ENCODE peak calls at places on chromosomes 11 and 22, in eight cellular contexts. Z, Q, F, P, R, E, X and K are unnamed samples.

GRCh38 chr11:115965754-115966504 is 461.7 kb upstream of the CADM1 start:
- DNase-seq in Z (no peak), Q (no peak), F (no peak), P (no peak), R (no peak), E (no peak), X (no peak), K (no peak)

GRCh38 chr11:47394322-47395224 is 13.8 kb upstream of the SLC39A13 start:
- DNase-seq in Z (peak), Q (peak), F (peak), P (no peak), R (no peak), E (no peak), X (no peak), K (no peak)

GRCh38 chr22:37749223-37749622 is 52.4 kb downstream of the TRIOBP start:
- DNase-seq in Z (no peak), Q (no peak), F (no peak), P (no peak), R (no peak), E (no peak), X (no peak), K (no peak)

GRCh38 chr11:19592842-19593241 is 119.8 kb upstream of the NAV2 start:
- DNase-seq in Z (no peak), Q (no peak), F (no peak), P (no peak), R (no peak), E (no peak), X (no peak), K (no peak)

GRCh38 chr11:71079795-71080194 is 172.6 kb downstream of the SHANK2 start:
- DNase-seq in Z (no peak), Q (no peak), F (no peak), P (no peak), R (no peak), E (no peak), X (no peak), K (no peak)

GRCh38 chr11:73856001-73856663 is 20.5 kb downstream of the COA4 start:
- DNase-seq in Z (no peak), Q (no peak), F (no peak), P (no peak), R (no peak), E (no peak), X (no peak), K (no peak)

GRCh38 chr11:66082936-66083698 is 13.0 kb downstream of the PACS1 start:
- DNase-seq in Z (peak), Q (no peak), F (no peak), P (no peak), R (no peak), E (no peak), X (no peak), K (no peak)

GRCh38 chr22:42462016-42462415 is 29.8 kb upstream of the NFAM1 start:
- DNase-seq in Z (peak), Q (no peak), F (no peak), P (no peak), R (no peak), E (no peak), X (no peak), K (no peak)

GRCh38 chr11:64244966-64245365 is 1.8 kb downstream of the PPP1R14B start:
- DNase-seq in Z (no peak), Q (no peak), F (no peak), P (no peak), R (no peak), E (no peak), X (no peak), K (no peak)

GRCh38 chr11:126350811-126351210 is 4.7 kb upstream of the ST3GAL4 start:
- DNase-seq in Z (no peak), Q (no peak), F (no peak), P (no peak), R (no peak), E (no peak), X (no peak), K (no peak)

GRCh38 chr11:92826136-92826535 is 143.3 kb upstream of the MTNR1B start:
- DNase-seq in Z (no peak), Q (no peak), F (no peak), P (no peak), R (no peak), E (no peak), X (no peak), K (no peak)

GRCh38 chr11:17906436-17906835 is 106.4 kb downstream of the SERGEF start:
- DNase-seq in Z (peak), Q (no peak), F (no peak), P (no peak), R (peak), E (no peak), X (no peak), K (no peak)

GRCh38 chr11:7486731-7487130 is 1.4 kb downstream of the OLFML1 start:
- DNase-seq in Z (no peak), Q (no peak), F (no peak), P (no peak), R (no peak), E (no peak), X (no peak), K (no peak)

GRCh38 chr11:27216268-27217149 is 146.5 kb downstream of the CCDC34 start:
- DNase-seq in Z (no peak), Q (no peak), F (no peak), P (no peak), R (peak), E (no peak), X (no peak), K (no peak)

GRCh38 chr11:15665368-15665871 is 550.7 kb downstream of the INSC start:
- DNase-seq in Z (no peak), Q (no peak), F (no peak), P (no peak), R (no peak), E (peak), X (no peak), K (no peak)

GRCh38 chr11:126102436-126102894 is 39.8 kb upstream of the CDON start:
- DNase-seq in Z (peak), Q (no peak), F (no peak), P (no peak), R (no peak), E (no peak), X (no peak), K (no peak)

GRCh38 chr22:24109649-24110048 is 71.6 kb upstream of the SUSD2 start:
- DNase-seq in Z (no peak), Q (no peak), F (no peak), P (no peak), R (no peak), E (no peak), X (no peak), K (no peak)

GRCh38 chr11:33179431-33179830 is 18.2 kb upstream of the CSTF3 start:
- DNase-seq in Z (no peak), Q (no peak), F (peak), P (no peak), R (no peak), E (no peak), X (no peak), K (no peak)

GRCh38 chr11:108198833-108199232 is 23.6 kb downstream of the NPAT start:
- DNase-seq in Z (no peak), Q (no peak), F (no peak), P (no peak), R (no peak), E (no peak), X (no peak), K (no peak)

GRCh38 chr22:23911318-23911980 is 17.3 kb downstream of the MIF start:
- DNase-seq in Z (no peak), Q (no peak), F (no peak), P (no peak), R (no peak), E (no peak), X (no peak), K (no peak)